ENCODE peak calls at places on chromosomes 2 and 18, in seven cellular contexts. H, D, F, B, C, K and Q are unnamed samples.

GRCh38 chr2:168346725-168347477 is 99.5 kb upstream of the STK39 start:
- DNase-seq in K (peak; percentile 60), F (peak; percentile 70), B (peak; percentile 52), D (peak; percentile 65), H (peak; percentile 72), C (peak; percentile 67), Q (peak; percentile 29)

GRCh38 chr2:197433770-197434438 is 924 bp downstream of the SF3B1 start:
- DNase-seq in K (no peak), C (no peak), H (no peak), D (no peak), F (peak; percentile 1), B (no peak), Q (no peak)

GRCh38 chr2:223641062-223641461 is 38.9 kb upstream of the SCG2 start:
- DNase-seq in K (no peak), D (no peak), H (no peak), F (no peak), B (no peak), C (peak; percentile 57), Q (no peak)

GRCh38 chr2:182360012-182360662 is 66.7 kb downstream of the PDE1A start:
- DNase-seq in C (no peak), K (no peak), D (no peak), H (peak; percentile 63), F (no peak), B (no peak), Q (no peak)

GRCh38 chr2:237591021-237591370 is 462 bp upstream of the RAB17 start:
- DNase-seq in K (peak; percentile 92), F (no peak), C (no peak), D (no peak), H (peak; percentile 81), B (no peak), Q (peak; percentile 67)

GRCh38 chr2:24824071-24824588 is 30.9 kb downstream of the CENPO start:
- DNase-seq in K (no peak), F (no peak), H (no peak), D (no peak), C (no peak), B (no peak), Q (no peak)

GRCh38 chr2:102484310-102485061 is 11.5 kb downstream of the SLC9A4 start:
- DNase-seq in F (no peak), C (no peak), K (no peak), D (no peak), B (no peak), H (no peak), Q (no peak)

GRCh38 chr2:158966321-158966720 is 2.1 kb upstream of the TANC1 start:
- DNase-seq in H (no peak), F (no peak), D (no peak), B (no peak), K (no peak), C (no peak), Q (no peak)

GRCh38 chr2:63488118-63488713 is 100.1 kb downstream of the WDPCP start:
- DNase-seq in K (no peak), C (peak; percentile 18), B (no peak), F (no peak), H (peak; percentile 8), D (no peak), Q (no peak)

GRCh38 chr2:201909961-201910361 is 103.6 kb downstream of the CDK15 start:
- DNase-seq in B (no peak), C (no peak), K (no peak), D (no peak), F (no peak), H (peak; percentile 20), Q (no peak)

GRCh38 chr2:67626656-67627055 is 229.5 kb downstream of the ETAA1 start:
- DNase-seq in B (no peak), D (no peak), F (no peak), C (peak; percentile 45), H (no peak), K (no peak), Q (peak; percentile 77)

GRCh38 chr2:158889135-158889853 is 79.1 kb upstream of the TANC1 start:
- DNase-seq in F (no peak), H (no peak), K (no peak), B (no peak), D (no peak), C (no peak), Q (peak; percentile 39)

GRCh38 chr2:183542593-183542992 is 418.4 kb downstream of the NUP35 start:
- DNase-seq in D (no peak), B (no peak), H (peak; percentile 4), F (no peak), C (no peak), K (no peak), Q (no peak)

GRCh38 chr18:9103488-9103887 is 989 bp downstream of the NDUFV2 start:
- DNase-seq in B (no peak), D (no peak), F (no peak), C (no peak), H (no peak), K (no peak), Q (no peak)

GRCh38 chr2:176188218-176188968 is at the start of gene HOXD1:
- DNase-seq in F (no peak), K (peak; percentile 95), D (no peak), H (peak; percentile 84), B (no peak), C (peak; percentile 80), Q (no peak)

GRCh38 chr2:26615336-26616031 is 25.7 kb downstream of the CIB4 start:
- DNase-seq in F (no peak), C (no peak), D (no peak), K (peak; percentile 86), B (no peak), H (no peak), Q (no peak)

GRCh38 chr2:240178564-240178963 is 38.1 kb upstream of the OTOS start:
- DNase-seq in B (no peak), D (no peak), C (no peak), K (peak; percentile 73), H (no peak), F (no peak), Q (no peak)

GRCh38 chr2:159111346-159111922 is 143.0 kb downstream of the TANC1 start:
- DNase-seq in H (no peak), B (no peak), C (no peak), F (no peak), K (no peak), D (no peak), Q (no peak)

GRCh38 chr2:7438855-7439254 is 521.6 kb downstream of the RNF144A start:
- DNase-seq in H (no peak), K (no peak), F (no peak), B (no peak), C (no peak), D (no peak), Q (no peak)

GRCh38 chr18:79528846-79529245 is 133.1 kb downstream of the NFATC1 start:
- DNase-seq in K (peak; percentile 96), H (peak; percentile 65), C (peak; percentile 44), F (peak; percentile 71), B (peak; percentile 70), D (peak; percentile 71), Q (no peak)